ENCODE peak calls at places on chromosomes 5 and 9, in four cellular contexts. One of them, this sample, is unnamed.

GRCh38 chr9:121924700-121925099 is 168.4 kb downstream of the TTLL11 start:
- DNase-seq in PC-9: no peak
- DNase-seq in left lung: no peak
- DNase-seq in astrocyte: no peak
- DNase-seq in this sample: no peak

GRCh38 chr9:93183663-93184438 is at the start of gene WNK2:
- DNase-seq in PC-9: no peak
- DNase-seq in left lung: peak
- DNase-seq in astrocyte: no peak
- DNase-seq in this sample: peak

GRCh38 chr9:35385042-35385441 is 104.9 kb upstream of the RUSC2 start:
- DNase-seq in PC-9: no peak
- DNase-seq in left lung: no peak
- DNase-seq in astrocyte: peak
- DNase-seq in this sample: no peak

GRCh38 chr9:129356871-129357772 is 179.1 kb upstream of the IER5L start:
- DNase-seq in PC-9: no peak
- DNase-seq in left lung: peak
- DNase-seq in astrocyte: no peak
- DNase-seq in this sample: no peak

GRCh38 chr9:16521868-16522381 is 348.5 kb downstream of the BNC2 start:
- DNase-seq in PC-9: peak
- DNase-seq in left lung: no peak
- DNase-seq in astrocyte: peak
- DNase-seq in this sample: no peak

GRCh38 chr5:75051217-75051751 is 1.1 kb downstream of the GCNT4 start:
- DNase-seq in PC-9: no peak
- DNase-seq in left lung: no peak
- DNase-seq in astrocyte: no peak
- DNase-seq in this sample: peak

GRCh38 chr5:172420215-172420934 is 34.0 kb downstream of the SH3PXD2B start:
- DNase-seq in PC-9: peak
- DNase-seq in left lung: no peak
- DNase-seq in astrocyte: peak
- DNase-seq in this sample: no peak

GRCh38 chr5:2750758-2751464 is 566 bp downstream of the IRX2 start:
- DNase-seq in PC-9: no peak
- DNase-seq in left lung: peak
- DNase-seq in astrocyte: no peak
- DNase-seq in this sample: no peak

GRCh38 chr5:113806823-113807222 is 293.3 kb downstream of the YTHDC2 start:
- DNase-seq in PC-9: no peak
- DNase-seq in left lung: no peak
- DNase-seq in astrocyte: no peak
- DNase-seq in this sample: no peak

GRCh38 chr5:150023136-150023535 is 22.6 kb downstream of the HMGXB3 start:
- DNase-seq in PC-9: no peak
- DNase-seq in left lung: no peak
- DNase-seq in astrocyte: no peak
- DNase-seq in this sample: no peak

GRCh38 chr5:150020249-150020648 is 19.7 kb downstream of the HMGXB3 start:
- DNase-seq in PC-9: no peak
- DNase-seq in left lung: no peak
- DNase-seq in astrocyte: no peak
- DNase-seq in this sample: no peak

GRCh38 chr5:150021491-150022162 is 21.1 kb downstream of the HMGXB3 start:
- DNase-seq in PC-9: peak
- DNase-seq in left lung: peak
- DNase-seq in astrocyte: peak
- DNase-seq in this sample: no peak

GRCh38 chr5:150022681-150023080 is 22.1 kb downstream of the HMGXB3 start:
- DNase-seq in PC-9: no peak
- DNase-seq in left lung: no peak
- DNase-seq in astrocyte: no peak
- DNase-seq in this sample: no peak

GRCh38 chr5:150022163-150022540 is 21.6 kb downstream of the HMGXB3 start:
- DNase-seq in PC-9: peak
- DNase-seq in left lung: no peak
- DNase-seq in astrocyte: peak
- DNase-seq in this sample: no peak
- H3K4me3 ChIP-seq in PC-9: peak
- H3K4me3 ChIP-seq in left lung: no peak
- H3K4me3 ChIP-seq in astrocyte: peak
- H3K4me3 ChIP-seq in this sample: no peak

GRCh38 chr9:110199643-110200042 is 8.3 kb downstream of the C9orf152 start:
- DNase-seq in PC-9: no peak
- DNase-seq in left lung: no peak
- DNase-seq in astrocyte: no peak
- DNase-seq in this sample: no peak
- H3K27ac ChIP-seq in PC-9: no peak
- H3K27ac ChIP-seq in left lung: peak
- H3K27ac ChIP-seq in astrocyte: no peak
- H3K27ac ChIP-seq in this sample: no peak

GRCh38 chr9:136700959-136701664 is 11.3 kb upstream of the DIPK1B start:
- DNase-seq in PC-9: no peak
- DNase-seq in left lung: peak
- DNase-seq in astrocyte: no peak
- DNase-seq in this sample: peak

GRCh38 chr9:136700309-136700708 is 12.1 kb upstream of the DIPK1B start:
- DNase-seq in PC-9: no peak
- DNase-seq in left lung: no peak
- DNase-seq in astrocyte: no peak
- DNase-seq in this sample: no peak

GRCh38 chr9:136698681-136699246 is 11.5 kb upstream of the AGPAT2 start:
- DNase-seq in PC-9: no peak
- DNase-seq in left lung: no peak
- DNase-seq in astrocyte: no peak
- DNase-seq in this sample: no peak

GRCh38 chr9:136703231-136703870 is 9.0 kb upstream of the DIPK1B start:
- DNase-seq in PC-9: no peak
- DNase-seq in left lung: no peak
- DNase-seq in astrocyte: no peak
- DNase-seq in this sample: no peak

DNA sequence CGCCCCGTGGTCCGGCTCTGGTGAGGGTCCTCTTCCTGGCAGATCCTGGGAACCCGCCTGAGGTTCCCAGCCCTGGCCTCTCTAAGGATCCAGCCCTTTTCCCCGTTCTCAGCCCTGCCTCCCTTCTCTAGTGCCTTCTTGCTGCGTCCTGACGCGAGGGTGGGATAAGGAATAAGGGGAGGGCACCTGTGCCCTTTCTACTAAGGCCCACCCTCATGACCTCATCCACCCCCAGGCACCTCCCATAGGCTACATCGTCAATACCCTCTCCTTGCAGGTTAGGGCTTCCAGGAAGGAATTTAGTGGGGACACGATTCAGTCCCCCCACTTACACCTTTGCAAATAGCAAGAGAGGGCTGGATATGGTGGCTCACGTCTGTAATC is 10.7 kb upstream of the DIPK1B start:
- DNase-seq in PC-9: no peak
- DNase-seq in left lung: no peak
- DNase-seq in astrocyte: no peak
- DNase-seq in this sample: no peak
- H3K4me3 ChIP-seq in PC-9: no peak
- H3K4me3 ChIP-seq in left lung: no peak
- H3K4me3 ChIP-seq in astrocyte: no peak
- H3K4me3 ChIP-seq in this sample: peak

DNA sequence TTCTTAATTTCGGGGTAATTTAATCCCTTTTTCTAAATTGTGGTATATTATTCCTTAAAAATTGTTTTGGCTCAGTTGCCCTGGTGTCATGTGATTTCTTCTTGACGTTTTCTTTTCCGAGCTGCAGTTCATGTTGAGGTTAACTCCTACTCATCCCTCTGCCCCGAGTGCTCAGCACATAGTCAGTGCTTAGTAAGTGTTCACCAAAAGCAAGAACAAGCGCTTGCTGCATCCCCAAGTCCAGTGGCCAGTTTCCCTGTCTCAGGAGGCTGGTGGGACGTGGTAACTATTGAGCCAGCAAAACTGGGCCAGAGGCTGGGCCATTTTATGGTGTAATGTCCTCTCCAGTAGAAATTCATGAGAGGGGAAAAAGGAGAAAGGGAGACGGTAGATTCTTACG is 23.3 kb downstream of the TRIO start:
- DNase-seq in PC-9: no peak
- DNase-seq in left lung: no peak
- DNase-seq in astrocyte: no peak
- DNase-seq in this sample: no peak
- H3K27ac ChIP-seq in PC-9: peak
- H3K27ac ChIP-seq in left lung: no peak
- H3K27ac ChIP-seq in astrocyte: peak
- H3K27ac ChIP-seq in this sample: no peak

GRCh38 chr9:124821247-124821623 is 32.0 kb upstream of the WDR38 start:
- DNase-seq in PC-9: no peak
- DNase-seq in left lung: no peak
- DNase-seq in astrocyte: no peak
- DNase-seq in this sample: no peak

GRCh38 chr9:124814178-124814535 is 37.2 kb downstream of the OLFML2A start:
- DNase-seq in PC-9: no peak
- DNase-seq in left lung: no peak
- DNase-seq in astrocyte: no peak
- DNase-seq in this sample: no peak

GRCh38 chr9:124820606-124821246 is 32.5 kb upstream of the WDR38 start:
- DNase-seq in PC-9: no peak
- DNase-seq in left lung: peak
- DNase-seq in astrocyte: no peak
- DNase-seq in this sample: no peak

GRCh38 chr9:124815601-124816000 is 37.7 kb upstream of the WDR38 start:
- DNase-seq in PC-9: no peak
- DNase-seq in left lung: no peak
- DNase-seq in astrocyte: no peak
- DNase-seq in this sample: no peak

DNA sequence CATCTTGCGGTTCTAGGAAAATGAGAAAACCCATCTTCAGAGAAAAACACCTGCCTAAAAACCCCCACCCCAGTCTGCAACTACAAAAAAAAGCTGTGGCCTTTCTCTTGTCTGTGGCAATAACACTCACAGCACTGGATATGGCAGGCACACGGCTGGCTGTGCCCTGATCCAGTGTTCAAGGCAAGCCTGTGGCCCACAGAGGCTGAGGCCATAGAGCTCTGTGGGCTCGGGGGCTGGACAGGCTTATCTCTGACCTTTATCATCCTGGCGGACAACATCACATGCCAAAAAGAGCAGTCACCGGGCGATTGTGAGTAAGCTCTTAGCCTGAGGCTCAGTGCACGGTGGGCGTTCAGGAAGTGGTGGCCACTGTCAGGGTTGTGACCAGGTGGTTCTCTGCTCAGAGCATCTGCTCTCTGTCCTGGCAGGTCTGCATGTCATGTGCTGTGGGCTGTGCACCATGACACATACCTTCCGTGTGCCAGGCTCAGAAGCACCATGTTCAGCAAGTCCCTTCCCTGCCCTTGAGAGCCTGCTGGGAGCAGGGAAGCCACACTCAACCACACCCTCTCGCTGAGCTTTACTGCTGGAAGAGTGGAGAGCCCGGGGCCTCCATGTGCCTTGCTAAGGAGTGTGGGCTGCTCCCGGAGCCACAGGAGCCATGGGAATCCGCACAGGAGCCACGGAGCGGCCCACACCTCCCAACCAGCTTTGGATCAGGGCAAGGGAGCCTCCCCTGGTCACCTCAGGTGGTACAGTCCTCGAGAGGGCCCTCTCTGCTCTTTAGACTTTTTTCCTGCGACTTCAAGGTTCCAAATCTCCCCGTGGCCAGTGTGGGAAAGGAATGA is 34.6 kb upstream of the WDR38 start:
- DNase-seq in PC-9: peak
- DNase-seq in left lung: peak
- DNase-seq in astrocyte: peak
- DNase-seq in this sample: no peak
- H3K4me3 ChIP-seq in PC-9: peak
- H3K4me3 ChIP-seq in left lung: no peak
- H3K4me3 ChIP-seq in astrocyte: no peak
- H3K4me3 ChIP-seq in this sample: no peak

DNA sequence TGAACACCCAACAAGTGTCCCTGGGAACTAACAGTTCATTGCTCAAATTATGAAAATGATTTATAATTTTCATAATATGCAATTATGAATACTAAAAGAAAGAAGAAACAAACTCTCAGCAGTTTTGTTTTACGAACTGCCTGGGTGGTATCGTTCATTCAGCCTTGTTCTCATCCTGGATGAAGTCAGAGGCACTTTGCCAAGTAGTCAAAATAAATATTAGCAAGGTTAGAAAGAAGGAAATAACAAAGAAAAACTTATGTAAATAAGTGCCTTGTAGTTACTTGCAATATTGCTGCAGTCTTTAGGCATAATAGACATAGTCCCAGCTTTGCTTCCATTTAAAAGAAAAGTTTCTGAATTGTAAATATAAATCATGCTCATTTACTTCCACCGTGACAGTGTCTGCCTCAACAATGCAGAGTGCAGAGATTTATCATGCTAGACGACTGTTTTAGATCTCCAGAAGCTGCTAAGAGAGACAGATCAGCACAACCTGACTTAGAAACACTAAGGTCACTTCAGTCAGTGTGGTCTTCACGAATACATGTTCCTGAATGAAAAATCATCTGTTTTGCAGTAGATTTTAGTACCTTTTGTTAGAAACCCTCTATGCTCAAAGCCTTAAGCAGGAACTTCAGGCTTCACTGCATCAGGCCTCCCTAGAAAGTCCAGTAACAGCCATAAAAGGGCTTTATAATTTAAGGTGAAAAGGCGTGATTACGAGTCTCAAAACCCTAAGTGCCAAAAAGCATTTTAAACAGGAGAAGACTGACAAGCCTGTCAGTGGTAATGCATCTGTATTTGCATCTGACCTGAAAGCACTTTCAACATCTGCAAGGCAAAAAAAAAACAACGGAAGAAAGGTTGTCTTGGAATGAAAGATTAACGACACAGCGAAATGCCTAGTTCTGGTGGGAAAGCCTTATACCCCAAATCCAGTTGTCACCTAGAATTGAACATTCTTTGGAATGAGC is 92.1 kb downstream of the TMEM167A start:
- DNase-seq in PC-9: no peak
- DNase-seq in left lung: no peak
- DNase-seq in astrocyte: no peak
- DNase-seq in this sample: no peak
- H3K27ac ChIP-seq in PC-9: no peak
- H3K27ac ChIP-seq in left lung: no peak
- H3K27ac ChIP-seq in astrocyte: no peak
- H3K27ac ChIP-seq in this sample: no peak

GRCh38 chr5:54098267-54098666 is 212.1 kb downstream of the ARL15 start:
- DNase-seq in PC-9: no peak
- DNase-seq in left lung: no peak
- DNase-seq in astrocyte: no peak
- DNase-seq in this sample: no peak
- H3K4me3 ChIP-seq in PC-9: no peak
- H3K4me3 ChIP-seq in left lung: no peak
- H3K4me3 ChIP-seq in astrocyte: no peak
- H3K4me3 ChIP-seq in this sample: no peak